ENCODE peak calls at places on chromosome 21, in nine cellular contexts. One of them, this sample, is unnamed. For H3K4me1, the result is how much of the 10 kb centered on the place peaks cover.

GRCh38 chr21:34679056-34679455 is 10.3 kb downstream of the CLIC6 start:
- DNase-seq in right lobe of liver: no peak
- DNase-seq in body of pancreas: no peak
- DNase-seq in ovary: no peak
- DNase-seq in tibial nerve: no peak
- DNase-seq in A549: no peak
- DNase-seq in esophagus muscularis mucosa: no peak
- DNase-seq in stomach: no peak
- DNase-seq in HepG2: no peak
- DNase-seq in this sample: no peak

GRCh38 chr21:30880914-30881313 is 466 bp downstream of the KRTAP11-1 start:
- DNase-seq in right lobe of liver: no peak
- DNase-seq in stomach: no peak
- DNase-seq in HepG2: no peak
- DNase-seq in body of pancreas: no peak
- DNase-seq in esophagus muscularis mucosa: no peak
- DNase-seq in tibial nerve: no peak
- DNase-seq in A549: no peak
- DNase-seq in ovary: no peak
- DNase-seq in this sample: no peak

GRCh38 chr21:36454079-36454478 is 25.8 kb downstream of the CLDN14 start:
- DNase-seq in ovary: no peak
- DNase-seq in right lobe of liver: no peak
- DNase-seq in body of pancreas: peak
- DNase-seq in A549: no peak
- DNase-seq in HepG2: no peak
- DNase-seq in stomach: no peak
- DNase-seq in esophagus muscularis mucosa: no peak
- DNase-seq in tibial nerve: no peak
- DNase-seq in this sample: no peak

GRCh38 chr21:15121655-15122120 is 56.9 kb upstream of the NRIP1 start:
- DNase-seq in esophagus muscularis mucosa: no peak
- DNase-seq in body of pancreas: peak
- DNase-seq in ovary: peak
- DNase-seq in HepG2: peak
- DNase-seq in A549: peak
- DNase-seq in stomach: peak
- DNase-seq in right lobe of liver: peak
- DNase-seq in tibial nerve: no peak
- DNase-seq in this sample: no peak

GRCh38 chr21:41316641-41317392 is at the start of gene FAM3B:
- DNase-seq in body of pancreas: peak
- DNase-seq in right lobe of liver: no peak
- DNase-seq in ovary: no peak
- DNase-seq in tibial nerve: no peak
- DNase-seq in stomach: peak
- DNase-seq in esophagus muscularis mucosa: no peak
- DNase-seq in A549: no peak
- DNase-seq in HepG2: no peak
- DNase-seq in this sample: peak

GRCh38 chr21:37423103-37423502 is 56.5 kb downstream of the DYRK1A start:
- DNase-seq in tibial nerve: no peak
- DNase-seq in HepG2: no peak
- DNase-seq in esophagus muscularis mucosa: no peak
- DNase-seq in stomach: no peak
- DNase-seq in right lobe of liver: no peak
- DNase-seq in ovary: no peak
- DNase-seq in A549: no peak
- DNase-seq in body of pancreas: no peak
- DNase-seq in this sample: no peak

GRCh38 chr21:36976882-36977651 is 10.6 kb upstream of the HLCS start:
- DNase-seq in right lobe of liver: no peak
- DNase-seq in tibial nerve: no peak
- DNase-seq in HepG2: peak
- DNase-seq in body of pancreas: peak
- DNase-seq in stomach: no peak
- DNase-seq in esophagus muscularis mucosa: no peak
- DNase-seq in A549: peak
- DNase-seq in ovary: no peak
- DNase-seq in this sample: peak

GRCh38 chr21:19433623-19434022 is 1030.0 kb upstream of the TMPRSS15 start:
- DNase-seq in A549: no peak
- DNase-seq in stomach: no peak
- DNase-seq in ovary: no peak
- DNase-seq in HepG2: no peak
- DNase-seq in right lobe of liver: no peak
- DNase-seq in esophagus muscularis mucosa: no peak
- DNase-seq in body of pancreas: no peak
- DNase-seq in tibial nerve: no peak
- DNase-seq in this sample: no peak

GRCh38 chr21:22961248-22961647 is 1963.0 kb downstream of the NCAM2 start:
- DNase-seq in ovary: no peak
- DNase-seq in body of pancreas: no peak
- DNase-seq in esophagus muscularis mucosa: no peak
- DNase-seq in HepG2: no peak
- DNase-seq in stomach: no peak
- DNase-seq in A549: no peak
- DNase-seq in right lobe of liver: no peak
- DNase-seq in tibial nerve: no peak
- DNase-seq in this sample: no peak

GRCh38 chr21:37435120-37435519 is 68.5 kb downstream of the DYRK1A start:
- DNase-seq in ovary: no peak
- DNase-seq in HepG2: no peak
- DNase-seq in body of pancreas: no peak
- DNase-seq in stomach: no peak
- DNase-seq in right lobe of liver: no peak
- DNase-seq in tibial nerve: no peak
- DNase-seq in A549: peak
- DNase-seq in esophagus muscularis mucosa: no peak
- DNase-seq in this sample: no peak

GRCh38 chr21:35203093-35204021 is 154.3 kb upstream of the RUNX1 start:
- DNase-seq in right lobe of liver: no peak
- DNase-seq in tibial nerve: no peak
- DNase-seq in A549: no peak
- DNase-seq in body of pancreas: no peak
- DNase-seq in HepG2: no peak
- DNase-seq in esophagus muscularis mucosa: no peak
- DNase-seq in stomach: no peak
- DNase-seq in ovary: no peak
- DNase-seq in this sample: no peak

GRCh38 chr21:38120984-38121855 is 135.6 kb upstream of the KCNJ15 start:
- DNase-seq in right lobe of liver: no peak
- DNase-seq in HepG2: no peak
- DNase-seq in stomach: no peak
- DNase-seq in body of pancreas: no peak
- DNase-seq in tibial nerve: no peak
- DNase-seq in esophagus muscularis mucosa: no peak
- DNase-seq in A549: no peak
- DNase-seq in ovary: no peak
- DNase-seq in this sample: no peak

GRCh38 chr21:19228241-19228640 is 824.7 kb upstream of the TMPRSS15 start:
- DNase-seq in tibial nerve: no peak
- DNase-seq in body of pancreas: no peak
- DNase-seq in A549: no peak
- DNase-seq in right lobe of liver: no peak
- DNase-seq in esophagus muscularis mucosa: no peak
- DNase-seq in HepG2: no peak
- DNase-seq in stomach: no peak
- DNase-seq in ovary: no peak
- DNase-seq in this sample: no peak

GRCh38 chr21:36203603-36203889 is 46.9 kb downstream of the DOP1B start:
- DNase-seq in stomach: peak
- DNase-seq in A549: peak
- DNase-seq in HepG2: peak
- DNase-seq in ovary: no peak
- DNase-seq in right lobe of liver: no peak
- DNase-seq in tibial nerve: no peak
- DNase-seq in esophagus muscularis mucosa: no peak
- DNase-seq in body of pancreas: peak
- DNase-seq in this sample: no peak

GRCh38 chr21:17580319-17580718 is 32.4 kb downstream of the BTG3 start:
- DNase-seq in esophagus muscularis mucosa: no peak
- DNase-seq in right lobe of liver: no peak
- DNase-seq in A549: no peak
- DNase-seq in stomach: no peak
- DNase-seq in tibial nerve: no peak
- DNase-seq in HepG2: no peak
- DNase-seq in body of pancreas: no peak
- DNase-seq in ovary: no peak
- DNase-seq in this sample: no peak

GRCh38 chr21:16195476-16195875 is 465.7 kb downstream of the USP25 start:
- DNase-seq in right lobe of liver: no peak
- DNase-seq in tibial nerve: no peak
- DNase-seq in stomach: no peak
- DNase-seq in HepG2: no peak
- DNase-seq in ovary: no peak
- DNase-seq in body of pancreas: no peak
- DNase-seq in A549: peak
- DNase-seq in esophagus muscularis mucosa: no peak
- DNase-seq in this sample: no peak

GRCh38 chr21:38295997-38296764 is 39.4 kb downstream of the KCNJ15 start:
- DNase-seq in stomach: no peak
- DNase-seq in esophagus muscularis mucosa: no peak
- DNase-seq in right lobe of liver: peak
- DNase-seq in ovary: no peak
- DNase-seq in HepG2: no peak
- DNase-seq in body of pancreas: no peak
- DNase-seq in A549: no peak
- DNase-seq in tibial nerve: no peak
- DNase-seq in this sample: no peak

GRCh38 chr21:42731264-42732032 is 78.0 kb downstream of the PDE9A start:
- DNase-seq in right lobe of liver: no peak
- DNase-seq in HepG2: no peak
- DNase-seq in tibial nerve: no peak
- DNase-seq in stomach: no peak
- DNase-seq in ovary: no peak
- DNase-seq in body of pancreas: no peak
- DNase-seq in esophagus muscularis mucosa: no peak
- DNase-seq in A549: no peak
- DNase-seq in this sample: peak
- TF ChIP-seq POLR2A in right lobe of liver: no peak
- TF ChIP-seq POLR2A in HepG2: no peak
- TF ChIP-seq POLR2A in tibial nerve: no peak
- TF ChIP-seq POLR2A in stomach: no peak
- TF ChIP-seq POLR2A in ovary: no peak
- TF ChIP-seq POLR2A in body of pancreas: no peak
- TF ChIP-seq POLR2A in esophagus muscularis mucosa: no peak
- TF ChIP-seq POLR2A in A549: no peak
- TF ChIP-seq POLR2A in this sample: peak

GRCh38 chr21:44337941-44338895 is 972 bp downstream of the CFAP410 start:
- DNase-seq in tibial nerve: peak
- DNase-seq in right lobe of liver: peak
- DNase-seq in stomach: peak
- DNase-seq in ovary: peak
- DNase-seq in esophagus muscularis mucosa: no peak
- DNase-seq in A549: peak
- DNase-seq in body of pancreas: peak
- DNase-seq in HepG2: peak
- DNase-seq in this sample: peak
- TF ChIP-seq CTCF in tibial nerve: peak
- TF ChIP-seq CTCF in right lobe of liver: peak
- TF ChIP-seq CTCF in stomach: peak
- TF ChIP-seq CTCF in ovary: peak
- TF ChIP-seq CTCF in esophagus muscularis mucosa: peak
- TF ChIP-seq CTCF in A549: peak
- TF ChIP-seq CTCF in body of pancreas: peak
- TF ChIP-seq CTCF in HepG2: peak
- TF ChIP-seq CTCF in this sample: peak

GRCh38 chr21:45433911-45434644 is 29.1 kb downstream of the COL18A1 start:
- DNase-seq in HepG2: no peak
- DNase-seq in tibial nerve: no peak
- DNase-seq in stomach: no peak
- DNase-seq in esophagus muscularis mucosa: no peak
- DNase-seq in right lobe of liver: no peak
- DNase-seq in body of pancreas: no peak
- DNase-seq in ovary: no peak
- DNase-seq in A549: no peak
- DNase-seq in this sample: no peak
- H3K4me1 ChIP-seq in HepG2: half or more
- H3K4me1 ChIP-seq in tibial nerve: under half
- H3K4me1 ChIP-seq in stomach: under half
- H3K4me1 ChIP-seq in esophagus muscularis mucosa: half or more
- H3K4me1 ChIP-seq in right lobe of liver: under half
- H3K4me1 ChIP-seq in body of pancreas: under half
- H3K4me1 ChIP-seq in ovary: under half
- H3K4me1 ChIP-seq in A549: under half
- H3K4me1 ChIP-seq in this sample: under half

GRCh38 chr21:44532712-44533111 is 7.3 kb downstream of the KRTAP10-1 start:
- DNase-seq in tibial nerve: no peak
- DNase-seq in HepG2: no peak
- DNase-seq in A549: no peak
- DNase-seq in body of pancreas: no peak
- DNase-seq in right lobe of liver: peak
- DNase-seq in esophagus muscularis mucosa: no peak
- DNase-seq in ovary: no peak
- DNase-seq in stomach: no peak
- DNase-seq in this sample: peak

GRCh38 chr21:44530903-44531605 is 8.9 kb downstream of the KRTAP10-1 start:
- DNase-seq in body of pancreas: no peak
- DNase-seq in right lobe of liver: peak
- DNase-seq in A549: no peak
- DNase-seq in esophagus muscularis mucosa: no peak
- DNase-seq in HepG2: no peak
- DNase-seq in stomach: no peak
- DNase-seq in ovary: no peak
- DNase-seq in tibial nerve: no peak
- DNase-seq in this sample: peak

GRCh38 chr21:44532165-44532564 is 7.8 kb downstream of the KRTAP10-1 start:
- DNase-seq in stomach: no peak
- DNase-seq in right lobe of liver: peak
- DNase-seq in ovary: no peak
- DNase-seq in A549: no peak
- DNase-seq in tibial nerve: no peak
- DNase-seq in body of pancreas: no peak
- DNase-seq in esophagus muscularis mucosa: no peak
- DNase-seq in HepG2: no peak
- DNase-seq in this sample: peak

GRCh38 chr21:44530221-44530902 is 9.6 kb downstream of the KRTAP10-1 start:
- DNase-seq in HepG2: no peak
- DNase-seq in body of pancreas: no peak
- DNase-seq in A549: no peak
- DNase-seq in right lobe of liver: peak
- DNase-seq in tibial nerve: no peak
- DNase-seq in stomach: no peak
- DNase-seq in esophagus muscularis mucosa: no peak
- DNase-seq in ovary: no peak
- DNase-seq in this sample: no peak

DNA sequence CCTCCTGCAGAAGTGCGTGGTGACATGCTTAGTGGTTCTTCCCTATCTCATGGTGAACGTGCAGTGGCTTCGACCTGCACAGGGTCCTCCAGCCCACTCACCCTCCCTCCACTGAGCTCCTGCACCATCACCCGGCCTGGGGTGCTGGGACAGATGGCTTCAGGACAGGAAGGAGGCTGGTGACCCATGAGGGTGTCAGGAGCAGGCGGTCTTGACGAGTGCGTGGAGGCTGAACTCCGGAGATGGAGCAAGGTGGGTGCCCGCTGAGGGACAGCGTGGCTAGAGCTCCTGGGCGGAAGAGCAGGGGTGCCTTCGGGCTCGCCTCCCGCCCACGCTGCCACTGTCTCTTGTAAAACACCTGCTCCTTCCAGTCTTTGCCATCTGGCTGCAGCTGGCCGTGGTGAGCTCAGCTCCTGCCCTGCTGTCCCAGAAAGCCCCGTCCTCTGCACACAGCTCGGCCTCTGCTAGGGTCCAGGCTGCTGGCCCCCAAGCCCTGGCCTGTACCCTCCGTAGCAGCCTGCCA is 8.3 kb downstream of the KRTAP10-1 start:
- DNase-seq in tibial nerve: no peak
- DNase-seq in HepG2: no peak
- DNase-seq in right lobe of liver: peak
- DNase-seq in ovary: no peak
- DNase-seq in esophagus muscularis mucosa: no peak
- DNase-seq in body of pancreas: no peak
- DNase-seq in stomach: no peak
- DNase-seq in A549: no peak
- DNase-seq in this sample: peak
- TF ChIP-seq POLR2A in tibial nerve: no peak
- TF ChIP-seq POLR2A in HepG2: no peak
- TF ChIP-seq POLR2A in right lobe of liver: no peak
- TF ChIP-seq POLR2A in ovary: no peak
- TF ChIP-seq POLR2A in esophagus muscularis mucosa: no peak
- TF ChIP-seq POLR2A in body of pancreas: no peak
- TF ChIP-seq POLR2A in stomach: no peak
- TF ChIP-seq POLR2A in A549: no peak
- TF ChIP-seq POLR2A in this sample: no peak